ENCODE peak calls at places on chromosomes 5 and 9, in seven cellular contexts. Y is K562, Z is SK-N-SH, O is transverse colon, E is H1, D is GM12891, J is prostate gland. R is an unnamed sample.

GRCh38 chr5:78295035-78295961 is 800 bp upstream of the AP3B1 start:
- DNase-seq in Y (peak; percentile 40), J (peak; percentile 26), Z (peak; percentile 29), O (peak; percentile 58), D (peak; percentile 20), E (peak; percentile 78), R (no peak)

GRCh38 chr5:8613078-8613685 is 744.2 kb downstream of the MTRR start:
- DNase-seq in D (no peak), Y (no peak), Z (no peak), J (no peak), O (no peak), E (no peak), R (no peak)

GRCh38 chr5:37428044-37428443 is 48.9 kb downstream of the WDR70 start:
- DNase-seq in O (no peak), D (no peak), J (no peak), Z (no peak), Y (no peak), E (no peak), R (no peak)

GRCh38 chr5:10863763-10864383 is 102.8 kb upstream of the DAP start:
- DNase-seq in J (no peak), Z (peak; percentile 76), Y (peak; percentile 80), O (peak; percentile 49), E (peak; percentile 94), D (peak; percentile 64), R (no peak)

GRCh38 chr5:139177809-139178581 is 20.2 kb downstream of the SIL1 start:
- DNase-seq in Z (peak; percentile 49), Y (no peak), O (peak; percentile 53), D (no peak), J (peak; percentile 34), E (no peak), R (no peak)

GRCh38 chr5:139764250-139764791 is 31.3 kb upstream of the PSD2 start:
- DNase-seq in D (no peak), Z (peak; percentile 92), J (no peak), Y (no peak), E (peak; percentile 83), O (no peak), R (no peak)

GRCh38 chr9:79812507-79813261 is 240.9 kb downstream of the TLE4 start:
- DNase-seq in Y (no peak), Z (no peak), J (no peak), E (no peak), O (no peak), D (no peak), R (no peak)

GRCh38 chr5:67311208-67311607 is 114.6 kb upstream of the CD180 start:
- DNase-seq in Z (no peak), O (no peak), Y (no peak), J (no peak), E (no peak), D (no peak), R (no peak)

GRCh38 chr5:167565555-167565954 is 725.9 kb upstream of the WWC1 start:
- DNase-seq in Z (peak; percentile 39), O (no peak), D (no peak), E (no peak), J (no peak), Y (no peak), R (no peak)

GRCh38 chr5:58460727-58461286 is 921 bp upstream of the PLK2 start:
- DNase-seq in Z (peak; percentile 83), E (peak; percentile 96), D (peak; percentile 67), J (peak; percentile 90), Y (peak; percentile 33), O (peak; percentile 95), R (peak; percentile 16)

GRCh38 chr5:113606298-113607134 is 93.0 kb downstream of the YTHDC2 start:
- DNase-seq in Z (peak; percentile 66), E (peak; percentile 73), Y (peak; percentile 79), D (no peak), J (peak; percentile 33), O (peak; percentile 11), R (peak; percentile 42)

GRCh38 chr9:128254855-128255759 is 20.7 kb downstream of the GOLGA2 start:
- DNase-seq in D (peak; percentile 80), O (peak; percentile 59), J (peak; percentile 36), Z (peak; percentile 93), Y (peak; percentile 92), E (peak; percentile 96), R (no peak)

GRCh38 chr9:22649384-22649783 is 202.8 kb downstream of the DMRTA1 start:
- DNase-seq in J (no peak), Z (no peak), O (no peak), Y (no peak), E (no peak), D (no peak), R (no peak)

GRCh38 chr9:78112004-78112403 is 80.4 kb upstream of the GNAQ start:
- DNase-seq in Y (no peak), D (no peak), E (no peak), O (no peak), J (no peak), Z (no peak), R (no peak)

GRCh38 chr9:121292801-121293241 is 24.9 kb downstream of the GSN start:
- DNase-seq in E (no peak), Z (no peak), Y (no peak), O (no peak), J (no peak), D (no peak), R (no peak)

GRCh38 chr5:96794757-96795156 is 13.0 kb downstream of the ERAP1 start:
- DNase-seq in Z (no peak), E (no peak), Y (no peak), O (no peak), J (no peak), D (no peak), R (no peak)

GRCh38 chr9:33137271-33137670 is 29.9 kb downstream of the B4GALT1 start:
- DNase-seq in Y (no peak), Z (no peak), J (no peak), E (no peak), O (no peak), D (no peak), R (no peak)

GRCh38 chr9:14517154-14517906 is 175.9 kb downstream of the ZDHHC21 start:
- DNase-seq in E (no peak), Y (no peak), D (no peak), J (no peak), O (no peak), Z (peak; percentile 36), R (no peak)

GRCh38 chr5:1516615-1517601 is 6.9 kb downstream of the LPCAT1 start:
- DNase-seq in D (no peak), E (peak; percentile 45), J (no peak), Y (no peak), Z (no peak), O (peak; percentile 8), R (no peak)

GRCh38 chr5:133819977-133820471 is 148.4 kb downstream of the C5orf15 start:
- DNase-seq in Y (no peak), J (no peak), O (no peak), Z (no peak), D (no peak), E (no peak), R (no peak)

GRCh38 chr5:24073097-24073496 is 565.7 kb downstream of the PRDM9 start:
- DNase-seq in Y (no peak), Z (no peak), J (peak; percentile 52), D (no peak), O (no peak), E (no peak), R (no peak)

GRCh38 chr9:4678679-4679267 is 596 bp upstream of the CDC37L1 start:
- DNase-seq in Y (peak; percentile 24), O (no peak), D (no peak), Z (peak; percentile 28), J (no peak), E (no peak), R (no peak)

GRCh38 chr9:4680178-4680535 is 788 bp downstream of the CDC37L1 start:
- DNase-seq in E (no peak), Z (no peak), Y (peak; percentile 29), D (no peak), O (no peak), J (no peak), R (no peak)

GRCh38 chr9:4677392-4677791 is 2.0 kb upstream of the CDC37L1 start:
- DNase-seq in D (no peak), Y (no peak), J (no peak), O (no peak), Z (no peak), E (no peak), R (no peak)

GRCh38 chr9:4679268-4680177 is at the start of gene CDC37L1:
- DNase-seq in Y (peak; percentile 95), Z (peak; percentile 93), E (peak; percentile 99), O (peak; percentile 99), J (peak; percentile 98), D (peak; percentile 84), R (peak; percentile 91)

GRCh38 chr9:4680750-4681149 is 1.4 kb downstream of the CDC37L1 start:
- DNase-seq in J (no peak), Z (no peak), D (no peak), E (no peak), O (no peak), Y (peak; percentile 34), R (no peak)
- TF ChIP-seq POLR2AphosphoS5 in J (no peak), Z (no peak), D (no peak), E (no peak), O (peak; percentile 41), Y (no peak), R (no peak)

GRCh38 chr5:175579742-175580432 is 78.0 kb upstream of the HRH2 start:
- DNase-seq in Y (no peak), E (no peak), O (no peak), D (no peak), Z (no peak), J (no peak), R (no peak)
- TF ChIP-seq POLR2AphosphoS5 in Y (no peak), E (no peak), O (no peak), D (no peak), Z (no peak), J (no peak), R (no peak)

DNA sequence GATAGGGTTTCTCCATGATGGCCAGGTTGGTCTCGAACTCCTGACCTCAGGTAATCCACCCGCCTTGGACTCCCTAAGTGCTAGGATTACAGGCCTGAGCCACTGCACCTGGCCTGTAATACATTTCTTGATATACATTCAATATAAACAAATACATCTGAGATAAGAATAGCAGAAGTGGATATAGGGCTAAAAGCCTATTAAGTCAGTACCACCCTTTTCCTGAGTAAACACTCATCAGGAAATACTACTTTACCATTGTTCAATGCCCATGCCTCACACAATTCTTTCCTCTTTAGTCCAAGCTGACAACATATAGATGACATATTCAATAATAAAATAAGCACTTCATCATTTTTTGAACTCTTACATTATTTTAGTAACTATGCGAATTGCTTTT is 64.8 kb downstream of the MRPS27 start:
- DNase-seq in Z (no peak), E (no peak), O (peak; percentile 14), D (no peak), Y (no peak), J (no peak), R (no peak)
- TF ChIP-seq POLR2AphosphoS5 in Z (no peak), E (no peak), O (no peak), D (no peak), Y (no peak), J (no peak), R (no peak)

GRCh38 chr5:158485604-158486081 is 614.1 kb downstream of the EBF1 start:
- DNase-seq in J (peak; percentile 15), O (no peak), Z (no peak), Y (no peak), E (no peak), D (no peak), R (no peak)
- TF ChIP-seq POLR2AphosphoS5 in J (no peak), O (no peak), Z (no peak), Y (no peak), E (no peak), D (no peak), R (no peak)

GRCh38 chr5:40798012-40798855 is at the start of gene PRKAA1:
- DNase-seq in Y (peak; percentile 94), J (peak; percentile 87), O (peak; percentile 93), D (peak; percentile 83), E (peak; percentile 95), Z (peak; percentile 98), R (no peak)
- TF ChIP-seq POLR2AphosphoS5 in Y (peak; percentile 85), J (peak; percentile 18), O (peak; percentile 76), D (peak; percentile 39), E (peak; percentile 86), Z (peak; percentile 84), R (peak; percentile 79)

R was measured in SK-N-MC.